ENCODE peak calls at places on chromosomes 12 and 14, in four cellular contexts. One of them, this sample, is unnamed.

GRCh38 chr14:54381821-54382220 is 15.0 kb upstream of the CDKN3 start:
- DNase-seq in GM06990: no peak
- DNase-seq in foreskin keratinocyte: no peak
- DNase-seq in HS-27A: no peak
- DNase-seq in this sample: no peak

GRCh38 chr14:90503582-90503981 is 106.8 kb downstream of the CALM1 start:
- DNase-seq in GM06990: no peak
- DNase-seq in foreskin keratinocyte: no peak
- DNase-seq in HS-27A: no peak
- DNase-seq in this sample: no peak

GRCh38 chr12:19689801-19690472 is 250.6 kb downstream of the AEBP2 start:
- DNase-seq in GM06990: no peak
- DNase-seq in foreskin keratinocyte: peak; percentile 61
- DNase-seq in HS-27A: no peak
- DNase-seq in this sample: no peak

GRCh38 chr12:77833329-77833728 is 2.6 kb downstream of the NAV3 start:
- DNase-seq in GM06990: no peak
- DNase-seq in foreskin keratinocyte: no peak
- DNase-seq in HS-27A: no peak
- DNase-seq in this sample: no peak

GRCh38 chr12:122184522-122184921 is 1.6 kb downstream of the LRRC43 start:
- DNase-seq in GM06990: peak; percentile 32
- DNase-seq in foreskin keratinocyte: no peak
- DNase-seq in HS-27A: no peak
- DNase-seq in this sample: no peak

GRCh38 chr14:104307627-104308401 is 169.4 kb downstream of the KIF26A start:
- DNase-seq in GM06990: no peak
- DNase-seq in foreskin keratinocyte: no peak
- DNase-seq in HS-27A: no peak
- DNase-seq in this sample: no peak

GRCh38 chr14:75662966-75663365 is 1.9 kb downstream of the TTLL5 start:
- DNase-seq in GM06990: no peak
- DNase-seq in foreskin keratinocyte: no peak
- DNase-seq in HS-27A: no peak
- DNase-seq in this sample: no peak

GRCh38 chr12:11943919-11944318 is 126.8 kb upstream of the BCL2L14 start:
- DNase-seq in GM06990: no peak
- DNase-seq in foreskin keratinocyte: no peak
- DNase-seq in HS-27A: no peak
- DNase-seq in this sample: no peak

GRCh38 chr12:76587428-76588178 is 28.0 kb upstream of the OSBPL8 start:
- DNase-seq in GM06990: no peak
- DNase-seq in foreskin keratinocyte: no peak
- DNase-seq in HS-27A: no peak
- DNase-seq in this sample: no peak

GRCh38 chr14:89958966-89959365 is 3.2 kb downstream of the TDP1 start:
- DNase-seq in GM06990: no peak
- DNase-seq in foreskin keratinocyte: no peak
- DNase-seq in HS-27A: no peak
- DNase-seq in this sample: no peak

GRCh38 chr14:78022059-78022458 is 148.1 kb upstream of the NRXN3 start:
- DNase-seq in GM06990: no peak
- DNase-seq in foreskin keratinocyte: peak; percentile 15
- DNase-seq in HS-27A: peak; percentile 23
- DNase-seq in this sample: peak; percentile 25

GRCh38 chr14:104383088-104383805 is 196.3 kb upstream of the C14orf180 start:
- DNase-seq in GM06990: no peak
- DNase-seq in foreskin keratinocyte: no peak
- DNase-seq in HS-27A: no peak
- DNase-seq in this sample: no peak

GRCh38 chr12:66624806-66625205 is 54.1 kb downstream of the GRIP1 start:
- DNase-seq in GM06990: peak; percentile 68
- DNase-seq in foreskin keratinocyte: no peak
- DNase-seq in HS-27A: no peak
- DNase-seq in this sample: no peak

GRCh38 chr12:65965358-65965757 is 141.1 kb downstream of the HMGA2 start:
- DNase-seq in GM06990: no peak
- DNase-seq in foreskin keratinocyte: no peak
- DNase-seq in HS-27A: no peak
- DNase-seq in this sample: no peak